ENCODE peak calls at places on chromosomes 13 and 19, in ten cellular contexts. A is left lung; S is cardiac fibroblast; Q is activated CD4-positive, alpha-beta T cell treated with anti-CD3 and anti-CD28 coated beads, Interleukin-2, amount 50 U/mL, for 1 hour; U is NCI-H1417 treated with DMSO at 0.1 percent for 48 hours; Z is stimulated activated CD8-positive, alpha-beta memory T cell treated with anti-CD3 and anti-CD28 coated beads, Interleukin-4, amount 100 ng/mL, for 1 hour; O is NCI-H460; M is activated effector memory CD4-positive, alpha-beta T cell treated with Interleukin-2 at 50 U/mL for 16 hours; T is dorsolateral prefrontal cortex; C is Calu3. W is an unnamed sample.

GRCh38 chr13:40233731-40234195 is 432.7 kb downstream of the FOXO1 start:
- DNase-seq in A (no peak), S (no peak), Q (no peak), U (no peak), Z (no peak), O (no peak), M (no peak), T (no peak), C (no peak), W (no peak)

GRCh38 chr19:12497032-12497431 is 12.4 kb upstream of the ZNF709 start:
- DNase-seq in A (no peak), S (no peak), Q (no peak), U (no peak), Z (no peak), O (no peak), M (no peak), T (no peak), C (no peak), W (no peak)

GRCh38 chr13:100221166-100221565 is 132.3 kb downstream of the PCCA start:
- DNase-seq in A (no peak), S (no peak), Q (no peak), U (no peak), Z (no peak), O (no peak), M (no peak), T (no peak), C (no peak), W (no peak)

GRCh38 chr13:40553356-40553755 is 113.1 kb downstream of the FOXO1 start:
- DNase-seq in A (no peak), S (no peak), Q (no peak), U (no peak), Z (no peak), O (no peak), M (no peak), T (no peak), C (no peak), W (no peak)

GRCh38 chr13:90416519-90416918 is 931.0 kb upstream of the MIR17HG start:
- DNase-seq in A (no peak), S (peak), Q (no peak), U (no peak), Z (no peak), O (no peak), M (no peak), T (no peak), C (no peak), W (no peak)

GRCh38 chr19:3783660-3784584 is 2.3 kb downstream of the MATK start:
- DNase-seq in A (peak), S (no peak), Q (peak), U (no peak), Z (no peak), O (no peak), M (peak), T (no peak), C (no peak), W (no peak)

GRCh38 chr13:107210216-107211010 is 642.5 kb upstream of the ARGLU1 start:
- DNase-seq in A (no peak), S (peak), Q (no peak), U (peak), Z (no peak), O (no peak), M (no peak), T (no peak), C (no peak), W (no peak)

GRCh38 chr13:113860579-113861432 is 3.1 kb downstream of the GAS6 start:
- DNase-seq in A (peak), S (no peak), Q (no peak), U (no peak), Z (no peak), O (no peak), M (no peak), T (no peak), C (no peak), W (no peak)

GRCh38 chr19:30158067-30158892 is 213.9 kb upstream of the ZNF536 start:
- DNase-seq in A (no peak), S (no peak), Q (no peak), U (no peak), Z (no peak), O (no peak), M (no peak), T (no peak), C (no peak), W (no peak)

GRCh38 chr13:80000679-80001509 is 340.0 kb downstream of the SPRY2 start:
- DNase-seq in A (no peak), S (no peak), Q (no peak), U (no peak), Z (no peak), O (no peak), M (no peak), T (no peak), C (no peak), W (no peak)

GRCh38 chr19:58563823-58564222 is 5.4 kb upstream of the UBE2M start:
- DNase-seq in A (no peak), S (no peak), Q (no peak), U (no peak), Z (no peak), O (no peak), M (no peak), T (no peak), C (no peak), W (no peak)

GRCh38 chr19:46390866-46391265 is 22.5 kb downstream of the CCDC8 start:
- DNase-seq in A (peak), S (no peak), Q (no peak), U (no peak), Z (no peak), O (no peak), M (no peak), T (peak), C (no peak), W (no peak)

GRCh38 chr13:110109910-110110309 is 197.0 kb downstream of the COL4A1 start:
- DNase-seq in A (no peak), S (peak), Q (no peak), U (no peak), Z (no peak), O (no peak), M (no peak), T (peak), C (no peak), W (no peak)

GRCh38 chr19:9467161-9467560 is 31.3 kb downstream of the ZNF560 start:
- DNase-seq in A (no peak), S (no peak), Q (no peak), U (no peak), Z (no peak), O (no peak), M (no peak), T (no peak), C (no peak), W (no peak)

GRCh38 chr19:1685046-1685445 is 32.6 kb upstream of the TCF3 start:
- DNase-seq in A (no peak), S (no peak), Q (no peak), U (no peak), Z (no peak), O (no peak), M (no peak), T (no peak), C (no peak), W (no peak)

GRCh38 chr13:50714886-50715285 is 128.6 kb downstream of the DLEU7 start:
- DNase-seq in A (peak), S (no peak), Q (no peak), U (no peak), Z (no peak), O (no peak), M (no peak), T (no peak), C (no peak), W (no peak)

GRCh38 chr19:15378529-15379082 is 981 bp downstream of the AKAP8 start:
- DNase-seq in A (peak), S (peak), Q (peak), U (no peak), Z (peak), O (no peak), M (peak), T (peak), C (peak), W (peak)

GRCh38 chr13:51225034-51225433 is 2.8 kb downstream of the FAM124A start:
- DNase-seq in A (no peak), S (peak), Q (no peak), U (no peak), Z (no peak), O (no peak), M (no peak), T (no peak), C (no peak), W (no peak)

GRCh38 chr13:79194727-79195126 is 211.3 kb downstream of the RBM26 start:
- DNase-seq in A (no peak), S (no peak), Q (no peak), U (no peak), Z (no peak), O (no peak), M (no peak), T (no peak), C (no peak), W (no peak)

GRCh38 chr13:32309812-32310706 is 5.1 kb downstream of the ZAR1L start:
- DNase-seq in A (no peak), S (peak), Q (no peak), U (no peak), Z (no peak), O (peak), M (no peak), T (no peak), C (peak), W (no peak)

GRCh38 chr13:48708764-48709163 is 55.0 kb downstream of the CYSLTR2 start:
- DNase-seq in A (no peak), S (no peak), Q (no peak), U (no peak), Z (no peak), O (no peak), M (no peak), T (no peak), C (no peak), W (no peak)

GRCh38 chr13:95067303-95067702 is 233.9 kb downstream of the ABCC4 start:
- DNase-seq in A (no peak), S (peak), Q (no peak), U (no peak), Z (no peak), O (no peak), M (no peak), T (no peak), C (no peak), W (no peak)

GRCh38 chr13:77918391-77919261 is at the start of gene EDNRB:
- DNase-seq in A (peak), S (peak), Q (no peak), U (no peak), Z (no peak), O (peak), M (no peak), T (peak), C (no peak), W (peak)

GRCh38 chr19:18264956-18265610 is 9.2 kb downstream of the IQCN start:
- DNase-seq in A (no peak), S (no peak), Q (no peak), U (no peak), Z (no peak), O (no peak), M (no peak), T (no peak), C (no peak), W (no peak)

W was measured in nucleus accumbens.